ENCODE peak calls at places on chromosomes 6 and 20, in ten cellular contexts. One of them, this sample, is unnamed.

GRCh38 chr6:133817460-133818047 is 71.4 kb upstream of the TCF21 start:
- DNase-seq in NCI-H1105: no peak
- DNase-seq in HEK293T: peak
- DNase-seq in stimulated activated CD4-positive, alpha-beta T cell treated with anti-CD3 and anti-CD28 coated beads, Interleukin-1b, Interleukin-23, amount 100 ng/mL, for 48 hours: peak
- DNase-seq in HS-5: no peak
- DNase-seq in Right ventricle myocardium superior: peak
- DNase-seq in AG04450: no peak
- DNase-seq in Right ventricle myocardium inferior: no peak
- DNase-seq in effector CD4-positive, alpha-beta T cell: peak
- DNase-seq in heart right ventricle: no peak
- DNase-seq in this sample: no peak

GRCh38 chr6:137216106-137216505 is 3.1 kb downstream of the IFNGR1 start:
- DNase-seq in NCI-H1105: no peak
- DNase-seq in HEK293T: no peak
- DNase-seq in stimulated activated CD4-positive, alpha-beta T cell treated with anti-CD3 and anti-CD28 coated beads, Interleukin-1b, Interleukin-23, amount 100 ng/mL, for 48 hours: no peak
- DNase-seq in HS-5: no peak
- DNase-seq in Right ventricle myocardium superior: no peak
- DNase-seq in AG04450: no peak
- DNase-seq in Right ventricle myocardium inferior: no peak
- DNase-seq in effector CD4-positive, alpha-beta T cell: no peak
- DNase-seq in heart right ventricle: no peak
- DNase-seq in this sample: no peak

GRCh38 chr6:90194371-90194841 is 102.2 kb downstream of the BACH2 start:
- DNase-seq in NCI-H1105: no peak
- DNase-seq in HEK293T: no peak
- DNase-seq in stimulated activated CD4-positive, alpha-beta T cell treated with anti-CD3 and anti-CD28 coated beads, Interleukin-1b, Interleukin-23, amount 100 ng/mL, for 48 hours: peak
- DNase-seq in HS-5: peak
- DNase-seq in Right ventricle myocardium superior: no peak
- DNase-seq in AG04450: peak
- DNase-seq in Right ventricle myocardium inferior: no peak
- DNase-seq in effector CD4-positive, alpha-beta T cell: no peak
- DNase-seq in heart right ventricle: no peak
- DNase-seq in this sample: peak

GRCh38 chr6:63121166-63121565 is 90.1 kb upstream of the FKBP1C start:
- DNase-seq in NCI-H1105: no peak
- DNase-seq in HEK293T: no peak
- DNase-seq in stimulated activated CD4-positive, alpha-beta T cell treated with anti-CD3 and anti-CD28 coated beads, Interleukin-1b, Interleukin-23, amount 100 ng/mL, for 48 hours: no peak
- DNase-seq in HS-5: no peak
- DNase-seq in Right ventricle myocardium superior: no peak
- DNase-seq in AG04450: no peak
- DNase-seq in Right ventricle myocardium inferior: no peak
- DNase-seq in effector CD4-positive, alpha-beta T cell: no peak
- DNase-seq in heart right ventricle: no peak
- DNase-seq in this sample: no peak

GRCh38 chr6:33683051-33683571 is 28.4 kb downstream of the UQCC2 start:
- DNase-seq in NCI-H1105: no peak
- DNase-seq in HEK293T: no peak
- DNase-seq in stimulated activated CD4-positive, alpha-beta T cell treated with anti-CD3 and anti-CD28 coated beads, Interleukin-1b, Interleukin-23, amount 100 ng/mL, for 48 hours: peak
- DNase-seq in HS-5: no peak
- DNase-seq in Right ventricle myocardium superior: no peak
- DNase-seq in AG04450: no peak
- DNase-seq in Right ventricle myocardium inferior: no peak
- DNase-seq in effector CD4-positive, alpha-beta T cell: no peak
- DNase-seq in heart right ventricle: no peak
- DNase-seq in this sample: no peak

GRCh38 chr20:58676161-58676560 is 16.4 kb upstream of the NPEPL1 start:
- DNase-seq in NCI-H1105: no peak
- DNase-seq in HEK293T: no peak
- DNase-seq in stimulated activated CD4-positive, alpha-beta T cell treated with anti-CD3 and anti-CD28 coated beads, Interleukin-1b, Interleukin-23, amount 100 ng/mL, for 48 hours: no peak
- DNase-seq in HS-5: no peak
- DNase-seq in Right ventricle myocardium superior: no peak
- DNase-seq in AG04450: no peak
- DNase-seq in Right ventricle myocardium inferior: no peak
- DNase-seq in effector CD4-positive, alpha-beta T cell: no peak
- DNase-seq in heart right ventricle: no peak
- DNase-seq in this sample: no peak

GRCh38 chr6:116438590-116439448 is 22.4 kb upstream of the CALHM6 start:
- DNase-seq in NCI-H1105: no peak
- DNase-seq in HEK293T: no peak
- DNase-seq in stimulated activated CD4-positive, alpha-beta T cell treated with anti-CD3 and anti-CD28 coated beads, Interleukin-1b, Interleukin-23, amount 100 ng/mL, for 48 hours: no peak
- DNase-seq in HS-5: no peak
- DNase-seq in Right ventricle myocardium superior: no peak
- DNase-seq in AG04450: no peak
- DNase-seq in Right ventricle myocardium inferior: no peak
- DNase-seq in effector CD4-positive, alpha-beta T cell: no peak
- DNase-seq in heart right ventricle: no peak
- DNase-seq in this sample: no peak

GRCh38 chr6:25902071-25902470 is 28.0 kb upstream of the SLC17A3 start:
- DNase-seq in NCI-H1105: no peak
- DNase-seq in HEK293T: no peak
- DNase-seq in stimulated activated CD4-positive, alpha-beta T cell treated with anti-CD3 and anti-CD28 coated beads, Interleukin-1b, Interleukin-23, amount 100 ng/mL, for 48 hours: no peak
- DNase-seq in HS-5: no peak
- DNase-seq in Right ventricle myocardium superior: no peak
- DNase-seq in AG04450: no peak
- DNase-seq in Right ventricle myocardium inferior: no peak
- DNase-seq in effector CD4-positive, alpha-beta T cell: no peak
- DNase-seq in heart right ventricle: no peak
- DNase-seq in this sample: no peak

GRCh38 chr20:48260370-48260769 is 475.1 kb upstream of the SULF2 start:
- DNase-seq in NCI-H1105: no peak
- DNase-seq in HEK293T: no peak
- DNase-seq in stimulated activated CD4-positive, alpha-beta T cell treated with anti-CD3 and anti-CD28 coated beads, Interleukin-1b, Interleukin-23, amount 100 ng/mL, for 48 hours: no peak
- DNase-seq in HS-5: no peak
- DNase-seq in Right ventricle myocardium superior: peak
- DNase-seq in AG04450: no peak
- DNase-seq in Right ventricle myocardium inferior: no peak
- DNase-seq in effector CD4-positive, alpha-beta T cell: no peak
- DNase-seq in heart right ventricle: peak
- DNase-seq in this sample: no peak

This sample was measured in lung microvascular endothelial cell.